ENCODE peak calls at places on chromosomes 6 and 20, in ten cellular contexts. L is ascending aorta; I is Peyer's patch; D is PC-9; C is cardiac muscle cell; G is PC-3; N is CD4-positive, alpha-beta T cell; V is WERI-Rb-1; Q is brain microvascular endothelial cell; B is IMR-90. K is an unnamed sample.

GRCh38 chr6:16078064-16078463 is 50.8 kb upstream of the MYLIP start:
- DNase-seq in D (no peak), V (no peak), B (no peak), I (no peak), C (no peak), N (no peak), G (no peak), Q (no peak), L (no peak), K (no peak)

GRCh38 chr6:17919494-17919893 is 67.9 kb downstream of the KIF13A start:
- DNase-seq in L (no peak), C (no peak), D (no peak), V (no peak), I (no peak), Q (no peak), N (no peak), G (no peak), B (no peak), K (no peak)

GRCh38 chr6:151647871-151648639 is 154.2 kb downstream of the CCDC170 start:
- DNase-seq in V (peak; percentile 70), Q (peak; percentile 12), C (peak; percentile 6), N (no peak), L (no peak), I (no peak), D (no peak), B (no peak), G (peak; percentile 44), K (no peak)

GRCh38 chr20:32823737-32824588 is 4.2 kb downstream of the MAPRE1 start:
- DNase-seq in G (no peak), V (no peak), I (no peak), D (no peak), C (peak; percentile 36), N (no peak), Q (no peak), B (peak; percentile 22), L (no peak), K (no peak)

GRCh38 chr20:15857131-15857784 is 716.0 kb downstream of the KIF16B start:
- DNase-seq in L (no peak), N (no peak), B (no peak), C (no peak), D (no peak), G (no peak), I (peak; percentile 48), V (no peak), Q (no peak), K (no peak)

GRCh38 chr6:126812651-126813050 is 305.8 kb upstream of the RSPO3 start:
- DNase-seq in D (no peak), L (no peak), Q (no peak), B (no peak), N (no peak), V (no peak), I (no peak), C (peak; percentile 25), G (no peak), K (no peak)

GRCh38 chr6:158813032-158813431 is 6.1 kb downstream of the EZR start:
- DNase-seq in D (no peak), N (no peak), Q (no peak), C (no peak), B (no peak), I (no peak), V (no peak), G (no peak), L (no peak), K (no peak)

GRCh38 chr6:166007349-166008263 is 160.0 kb downstream of the TBXT start:
- DNase-seq in N (no peak), B (peak; percentile 88), D (no peak), I (no peak), V (no peak), L (no peak), G (no peak), C (peak; percentile 88), Q (peak; percentile 79), K (no peak)

GRCh38 chr20:58906894-58907293 is 54.4 kb downstream of the GNAS start:
- DNase-seq in Q (peak; percentile 25), L (peak; percentile 70), G (peak; percentile 20), C (peak; percentile 50), I (no peak), D (no peak), V (no peak), N (no peak), B (peak; percentile 79), K (peak; percentile 84)

GRCh38 chr6:106510090-106510970 is 119.0 kb downstream of the RTN4IP1 start:
- DNase-seq in L (peak; percentile 73), V (peak; percentile 66), Q (no peak), D (peak; percentile 52), C (peak; percentile 61), B (no peak), I (peak; percentile 92), G (peak; percentile 85), N (peak; percentile 59), K (peak; percentile 69)

GRCh38 chr20:33576432-33576883 is 85.7 kb upstream of the C20orf144 start:
- DNase-seq in B (peak; percentile 5), N (no peak), V (no peak), D (no peak), Q (no peak), I (no peak), C (peak; percentile 12), G (no peak), L (no peak), K (no peak)

GRCh38 chr20:57872816-57873409 is 163.1 kb upstream of the PMEPA1 start:
- DNase-seq in C (no peak), N (no peak), I (no peak), G (no peak), D (no peak), V (no peak), L (peak; percentile 42), B (no peak), Q (no peak), K (no peak)

DNA sequence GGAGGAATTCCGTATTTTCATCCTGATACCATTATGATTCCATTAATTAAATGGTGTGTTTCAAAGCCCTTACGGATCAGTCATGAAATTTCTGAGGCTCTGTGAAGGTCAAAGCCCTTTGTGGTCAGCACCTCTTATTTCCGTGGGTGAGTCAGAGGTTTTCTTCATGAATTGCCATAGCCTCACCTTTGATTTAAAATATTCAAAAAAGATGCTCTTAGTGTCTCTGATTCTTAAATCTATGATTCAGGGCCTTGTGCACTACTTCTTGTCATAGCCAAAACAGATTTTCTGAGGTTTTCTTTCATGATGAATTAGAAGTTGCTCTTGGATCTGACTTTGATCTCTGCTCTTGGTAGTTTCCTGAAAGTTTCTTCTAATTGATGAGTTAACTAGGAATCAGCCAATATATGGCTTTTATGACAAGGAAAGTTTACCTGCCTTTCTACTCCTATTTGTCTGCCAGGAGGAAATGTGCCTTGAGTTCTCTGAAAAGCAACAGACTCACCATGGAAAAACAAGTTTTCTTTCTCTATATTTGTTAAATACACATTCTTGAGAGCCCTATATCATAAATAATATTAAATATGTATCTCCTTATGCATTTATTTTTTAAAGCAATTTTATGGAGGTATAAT is 613.0 kb downstream of the UTRN start:
- DNase-seq in G (peak; percentile 71), Q (peak; percentile 42), N (no peak), D (peak; percentile 26), B (peak; percentile 54), I (no peak), C (no peak), L (no peak), V (no peak), K (peak; percentile 54)
- H3K27ac ChIP-seq in G (peak overlapping the region; percentile 100), Q (peak overlapping the region; percentile 70), N (no peak overlapping the region), D (peak overlapping the region; percentile 96), B (peak overlapping the region; percentile 50), I (no peak overlapping the region), C (no peak overlapping the region), L (no peak overlapping the region), V (no peak overlapping the region), K (no peak overlapping the region)

DNA sequence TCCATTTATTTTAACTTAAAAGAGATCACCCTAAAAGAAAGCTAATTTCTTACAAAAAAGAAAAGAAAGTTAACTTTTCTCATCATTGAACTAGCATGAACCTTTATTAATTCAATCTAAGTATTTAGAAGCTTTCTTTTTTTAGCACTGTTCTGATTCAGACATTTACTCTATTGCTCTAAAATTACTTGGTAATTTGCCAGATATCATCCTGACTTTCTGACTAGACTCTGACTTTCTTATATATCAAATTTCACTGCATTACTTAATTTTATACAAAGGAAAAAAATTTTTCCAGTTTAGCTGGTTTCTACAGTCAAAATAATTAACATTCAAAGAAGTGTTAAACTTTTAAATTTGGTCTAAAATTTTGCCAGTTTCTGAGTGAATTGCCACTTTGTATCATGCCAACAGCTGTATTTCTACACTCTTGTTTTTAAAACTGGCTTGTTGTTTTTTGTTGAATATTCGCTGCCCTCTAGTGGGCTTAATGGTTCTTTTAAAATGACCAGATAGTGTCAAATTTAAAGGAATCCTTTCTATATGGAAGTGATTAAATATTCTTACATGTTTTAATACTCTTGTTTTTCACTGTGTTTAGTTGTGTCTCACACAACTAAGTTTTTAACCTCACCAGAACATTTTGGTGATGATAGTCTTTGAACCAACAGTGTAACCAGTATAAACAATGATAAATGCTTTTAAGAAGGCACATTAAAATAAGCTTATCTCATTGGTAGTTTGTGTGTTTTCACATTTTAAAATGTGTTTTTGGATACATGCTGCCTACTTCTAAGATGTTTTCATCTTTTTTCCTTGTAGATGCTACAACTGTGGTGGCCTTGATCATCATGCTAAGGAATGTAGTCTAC is 102.0 kb downstream of the POPDC3 start:
- DNase-seq in L (no peak), G (peak; percentile 71), B (peak; percentile 64), Q (peak; percentile 15), V (no peak), C (peak; percentile 68), I (no peak), N (no peak), D (no peak), K (peak; percentile 39)
- TF ChIP-seq CTCF in L (no peak), G (peak; percentile 78), B (peak; percentile 63), Q (peak; percentile 30), V (no peak), C (peak; percentile 49), I (no peak), N (no peak), D (peak; percentile 81), K (peak; percentile 63)

DNA sequence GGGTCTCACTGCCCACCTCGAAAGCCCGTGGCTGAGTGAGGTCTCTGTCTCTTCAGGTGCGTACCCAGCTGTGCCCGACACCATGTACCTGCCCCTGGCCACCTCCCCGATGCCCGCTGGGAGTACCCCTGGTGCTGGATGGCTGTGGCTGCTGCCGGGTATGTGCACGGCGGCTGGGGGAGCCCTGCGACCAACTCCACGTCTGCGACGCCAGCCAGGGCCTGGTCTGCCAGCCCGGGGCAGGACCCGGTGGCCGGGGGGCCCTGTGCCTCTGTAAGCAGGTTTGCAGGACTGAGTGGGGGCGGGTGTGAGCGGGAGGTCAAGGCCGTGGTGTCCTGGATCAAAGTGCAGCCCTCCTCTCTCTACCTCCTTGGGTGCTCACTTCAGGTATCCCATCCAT is 4.7 kb downstream of the CCN5 start:
- DNase-seq in N (no peak), I (no peak), D (no peak), V (no peak), B (no peak), Q (no peak), C (no peak), L (no peak), G (no peak), K (no peak)
- H3K27ac ChIP-seq in N (no peak overlapping the region), I (no peak overlapping the region), D (peak overlapping the region; percentile 40), V (no peak overlapping the region), B (no peak overlapping the region), Q (no peak overlapping the region), C (no peak overlapping the region), L (peak overlapping the region; percentile 78), G (no peak overlapping the region), K (peak overlapping the region; percentile 90)

DNA sequence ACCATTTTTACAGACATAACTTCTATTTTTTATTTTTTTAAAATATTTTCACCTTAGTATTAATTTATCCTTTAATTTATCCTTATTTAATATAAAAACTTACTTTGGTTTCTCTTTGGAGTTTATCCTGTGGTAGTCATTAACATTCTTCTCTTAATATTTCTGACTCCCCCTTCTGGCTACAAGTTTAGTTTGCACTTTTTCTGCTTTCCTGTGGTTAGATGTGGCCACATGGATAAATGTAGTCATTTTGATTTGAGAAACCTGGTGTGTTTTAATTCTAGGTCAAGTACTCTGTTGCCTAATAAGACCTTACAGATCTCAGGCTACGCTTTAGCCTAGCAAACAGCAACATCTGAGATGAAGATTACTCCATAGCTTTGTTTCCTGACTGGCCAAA is 1187.5 kb downstream of the HACE1 start:
- DNase-seq in L (no peak), I (no peak), G (peak; percentile 49), C (no peak), B (no peak), V (no peak), Q (peak; percentile 3), D (no peak), N (no peak), K (no peak)
- TF ChIP-seq CTCF in L (no peak), I (no peak), G (peak; percentile 37), C (no peak), B (no peak), V (peak; percentile 13), Q (peak; percentile 10), D (peak; percentile 32), N (no peak), K (no peak)